ENCODE peak calls at places on chromosomes 7 and 10, in eight cellular contexts. One of them, this sample, is unnamed.
A peak's percentile ranks its signal among the peaks of the same experiment; 100 is the strongest.

GRCh38 chr10:127194598-127194997 is 1.8 kb downstream of the INSYN2A start:
- DNase-seq in Karpas-422: no peak
- DNase-seq in left ventricle myocardium inferior: no peak
- DNase-seq in fibroblast of lung: no peak
- DNase-seq in neuronal stem cell: no peak
- DNase-seq in transverse colon: no peak
- DNase-seq in tibial nerve: no peak
- DNase-seq in upper lobe of left lung: no peak
- DNase-seq in this sample: no peak

GRCh38 chr7:19378340-19378704 is 233.1 kb upstream of the FERD3L start:
- DNase-seq in Karpas-422: no peak
- DNase-seq in left ventricle myocardium inferior: no peak
- DNase-seq in fibroblast of lung: no peak
- DNase-seq in neuronal stem cell: no peak
- DNase-seq in transverse colon: no peak
- DNase-seq in tibial nerve: no peak
- DNase-seq in upper lobe of left lung: no peak
- DNase-seq in this sample: no peak

GRCh38 chr7:73980206-73980605 is 47.8 kb upstream of the ELN start:
- DNase-seq in Karpas-422: no peak
- DNase-seq in left ventricle myocardium inferior: no peak
- DNase-seq in fibroblast of lung: no peak
- DNase-seq in neuronal stem cell: no peak
- DNase-seq in transverse colon: peak; percentile 5
- DNase-seq in tibial nerve: no peak
- DNase-seq in upper lobe of left lung: no peak
- DNase-seq in this sample: no peak

GRCh38 chr10:11142809-11143208 is 125.1 kb downstream of the CELF2 start:
- DNase-seq in Karpas-422: no peak
- DNase-seq in left ventricle myocardium inferior: no peak
- DNase-seq in fibroblast of lung: no peak
- DNase-seq in neuronal stem cell: no peak
- DNase-seq in transverse colon: no peak
- DNase-seq in tibial nerve: no peak
- DNase-seq in upper lobe of left lung: no peak
- DNase-seq in this sample: no peak

GRCh38 chr7:143223784-143224183 is 1.9 kb downstream of the TAS2R40 start:
- DNase-seq in Karpas-422: no peak
- DNase-seq in left ventricle myocardium inferior: no peak
- DNase-seq in fibroblast of lung: no peak
- DNase-seq in neuronal stem cell: no peak
- DNase-seq in transverse colon: no peak
- DNase-seq in tibial nerve: no peak
- DNase-seq in upper lobe of left lung: no peak
- DNase-seq in this sample: no peak

GRCh38 chr7:113094517-113095249 is 8.1 kb upstream of the GPR85 start:
- DNase-seq in Karpas-422: no peak
- DNase-seq in left ventricle myocardium inferior: no peak
- DNase-seq in fibroblast of lung: no peak
- DNase-seq in neuronal stem cell: no peak
- DNase-seq in transverse colon: no peak
- DNase-seq in tibial nerve: no peak
- DNase-seq in upper lobe of left lung: no peak
- DNase-seq in this sample: no peak

GRCh38 chr7:72492446-72492845 is 80.3 kb upstream of the CALN1 start:
- DNase-seq in Karpas-422: no peak
- DNase-seq in left ventricle myocardium inferior: peak; percentile 81
- DNase-seq in fibroblast of lung: no peak
- DNase-seq in neuronal stem cell: no peak
- DNase-seq in transverse colon: no peak
- DNase-seq in tibial nerve: no peak
- DNase-seq in upper lobe of left lung: no peak
- DNase-seq in this sample: no peak

GRCh38 chr7:2897023-2897422 is 52.9 kb upstream of the GNA12 start:
- DNase-seq in Karpas-422: no peak
- DNase-seq in left ventricle myocardium inferior: no peak
- DNase-seq in fibroblast of lung: no peak
- DNase-seq in neuronal stem cell: no peak
- DNase-seq in transverse colon: no peak
- DNase-seq in tibial nerve: no peak
- DNase-seq in upper lobe of left lung: no peak
- DNase-seq in this sample: no peak

GRCh38 chr10:97454330-97455036 is 8.5 kb downstream of the ZDHHC16 start:
- DNase-seq in Karpas-422: no peak
- DNase-seq in left ventricle myocardium inferior: no peak
- DNase-seq in fibroblast of lung: peak; percentile 44
- DNase-seq in neuronal stem cell: no peak
- DNase-seq in transverse colon: no peak
- DNase-seq in tibial nerve: no peak
- DNase-seq in upper lobe of left lung: peak; percentile 60
- DNase-seq in this sample: no peak

GRCh38 chr7:99365318-99366141 is 9.0 kb upstream of the ARPC1B start:
- DNase-seq in Karpas-422: peak; percentile 71
- DNase-seq in left ventricle myocardium inferior: no peak
- DNase-seq in fibroblast of lung: no peak
- DNase-seq in neuronal stem cell: no peak
- DNase-seq in transverse colon: peak; percentile 80
- DNase-seq in tibial nerve: no peak
- DNase-seq in upper lobe of left lung: peak; percentile 72
- DNase-seq in this sample: no peak

GRCh38 chr7:126485791-126486190 is 767.0 kb downstream of the GRM8 start:
- DNase-seq in Karpas-422: no peak
- DNase-seq in left ventricle myocardium inferior: no peak
- DNase-seq in fibroblast of lung: no peak
- DNase-seq in neuronal stem cell: no peak
- DNase-seq in transverse colon: no peak
- DNase-seq in tibial nerve: no peak
- DNase-seq in upper lobe of left lung: no peak
- DNase-seq in this sample: no peak

GRCh38 chr7:79211724-79212123 is 241.7 kb downstream of the MAGI2 start:
- DNase-seq in Karpas-422: no peak
- DNase-seq in left ventricle myocardium inferior: no peak
- DNase-seq in fibroblast of lung: no peak
- DNase-seq in neuronal stem cell: no peak
- DNase-seq in transverse colon: no peak
- DNase-seq in tibial nerve: no peak
- DNase-seq in upper lobe of left lung: no peak
- DNase-seq in this sample: no peak

GRCh38 chr10:46017733-46018132 is 12.7 kb downstream of the NCOA4 start:
- DNase-seq in Karpas-422: no peak
- DNase-seq in left ventricle myocardium inferior: no peak
- DNase-seq in fibroblast of lung: no peak
- DNase-seq in neuronal stem cell: no peak
- DNase-seq in transverse colon: no peak
- DNase-seq in tibial nerve: no peak
- DNase-seq in upper lobe of left lung: no peak
- DNase-seq in this sample: no peak
- H3K4me1 ChIP-seq in Karpas-422: peaks cover 37% of the 10 kb centered on the region
- H3K4me1 ChIP-seq in left ventricle myocardium inferior: peaks cover 83% of the 10 kb centered on the region
- H3K4me1 ChIP-seq in fibroblast of lung: peaks cover 16% of the 10 kb centered on the region
- H3K4me1 ChIP-seq in neuronal stem cell: no peaks in the 10 kb centered on the region
- H3K4me1 ChIP-seq in transverse colon: peaks cover 58% of the 10 kb centered on the region
- H3K4me1 ChIP-seq in tibial nerve: no peaks in the 10 kb centered on the region
- H3K4me1 ChIP-seq in upper lobe of left lung: peaks cover 49% of the 10 kb centered on the region
- H3K4me1 ChIP-seq in this sample: no peaks in the 10 kb centered on the region

DNA sequence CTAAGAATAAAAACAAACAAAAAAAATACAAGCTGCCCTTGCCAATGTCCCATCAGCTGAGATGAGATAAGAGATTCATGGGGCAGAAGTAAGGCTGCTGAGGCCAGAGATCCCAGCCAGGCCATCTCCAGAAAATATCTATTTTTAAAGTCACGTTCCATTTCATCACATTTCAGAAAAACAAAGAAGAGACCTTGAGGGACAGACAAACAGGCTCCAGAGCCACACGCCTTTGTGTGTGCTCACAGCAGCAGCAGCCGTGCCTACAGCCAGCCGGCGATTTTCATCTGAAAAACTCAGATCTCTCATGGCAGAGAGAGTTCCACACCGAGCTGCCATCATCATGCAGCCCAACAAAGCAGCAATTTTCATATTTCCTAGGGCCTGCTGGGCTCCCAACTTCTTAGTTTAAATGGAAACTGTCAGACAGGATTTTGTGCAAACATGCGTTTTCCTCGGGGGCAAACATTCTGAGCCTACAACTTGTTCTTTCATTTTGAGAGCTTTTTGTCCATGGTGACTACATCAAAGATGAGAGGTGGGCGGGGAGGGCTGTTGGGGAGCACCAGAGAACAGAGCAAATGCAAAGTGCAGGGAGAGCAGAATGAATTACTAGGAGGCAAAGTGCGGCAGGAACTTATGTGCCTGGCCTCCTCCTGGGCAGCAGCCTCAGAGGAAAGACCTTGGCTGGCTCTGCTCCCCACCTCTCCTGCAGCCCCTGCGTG is 38.8 kb downstream of the DLG5 start:
- DNase-seq in Karpas-422: no peak
- DNase-seq in left ventricle myocardium inferior: no peak
- DNase-seq in fibroblast of lung: peak; percentile 25
- DNase-seq in neuronal stem cell: no peak
- DNase-seq in transverse colon: no peak
- DNase-seq in tibial nerve: no peak
- DNase-seq in upper lobe of left lung: no peak
- DNase-seq in this sample: no peak
- H3K4me3 ChIP-seq in Karpas-422: no peak overlapping the region
- H3K4me3 ChIP-seq in left ventricle myocardium inferior: peak overlapping the region; percentile 35
- H3K4me3 ChIP-seq in fibroblast of lung: peak overlapping the region; percentile 22
- H3K4me3 ChIP-seq in neuronal stem cell: peak overlapping the region; percentile 34
- H3K4me3 ChIP-seq in transverse colon: no peak overlapping the region
- H3K4me3 ChIP-seq in tibial nerve: peak overlapping the region; percentile 18
- H3K4me3 ChIP-seq in upper lobe of left lung: peak overlapping the region; percentile 15
- H3K4me3 ChIP-seq in this sample: no peak overlapping the region

GRCh38 chr7:158313931-158314330 is 273.7 kb downstream of the PTPRN2 start:
- DNase-seq in Karpas-422: no peak
- DNase-seq in left ventricle myocardium inferior: no peak
- DNase-seq in fibroblast of lung: no peak
- DNase-seq in neuronal stem cell: no peak
- DNase-seq in transverse colon: no peak
- DNase-seq in tibial nerve: no peak
- DNase-seq in upper lobe of left lung: no peak
- DNase-seq in this sample: no peak
- H3K9me3 ChIP-seq in Karpas-422: no peaks in the 10 kb centered on the region
- H3K9me3 ChIP-seq in left ventricle myocardium inferior: peaks cover 4% of the 10 kb centered on the region
- H3K9me3 ChIP-seq in fibroblast of lung: peaks cover 2% of the 10 kb centered on the region
- H3K9me3 ChIP-seq in neuronal stem cell: peaks cover 3% of the 10 kb centered on the region
- H3K9me3 ChIP-seq in transverse colon: no peaks in the 10 kb centered on the region
- H3K9me3 ChIP-seq in tibial nerve: no peaks in the 10 kb centered on the region
- H3K9me3 ChIP-seq in upper lobe of left lung: no peaks in the 10 kb centered on the region
- H3K9me3 ChIP-seq in this sample: peaks cover 29% of the 10 kb centered on the region

GRCh38 chr10:122546242-122546641 is 14.3 kb upstream of the DMBT1 start:
- DNase-seq in Karpas-422: no peak
- DNase-seq in left ventricle myocardium inferior: no peak
- DNase-seq in fibroblast of lung: no peak
- DNase-seq in neuronal stem cell: no peak
- DNase-seq in transverse colon: no peak
- DNase-seq in tibial nerve: no peak
- DNase-seq in upper lobe of left lung: no peak
- DNase-seq in this sample: no peak
- H3K4me1 ChIP-seq in Karpas-422: peaks cover 12% of the 10 kb centered on the region
- H3K4me1 ChIP-seq in left ventricle myocardium inferior: peaks cover 3% of the 10 kb centered on the region
- H3K4me1 ChIP-seq in fibroblast of lung: no peaks in the 10 kb centered on the region
- H3K4me1 ChIP-seq in neuronal stem cell: no peaks in the 10 kb centered on the region
- H3K4me1 ChIP-seq in transverse colon: peaks cover 59% of the 10 kb centered on the region
- H3K4me1 ChIP-seq in tibial nerve: no peaks in the 10 kb centered on the region
- H3K4me1 ChIP-seq in upper lobe of left lung: peaks cover 20% of the 10 kb centered on the region
- H3K4me1 ChIP-seq in this sample: no peaks in the 10 kb centered on the region

GRCh38 chr7:93921190-93921585 is 347 bp upstream of the GNG11 start:
- DNase-seq in Karpas-422: no peak
- DNase-seq in left ventricle myocardium inferior: no peak
- DNase-seq in fibroblast of lung: no peak
- DNase-seq in neuronal stem cell: no peak
- DNase-seq in transverse colon: no peak
- DNase-seq in tibial nerve: no peak
- DNase-seq in upper lobe of left lung: no peak
- DNase-seq in this sample: no peak

GRCh38 chr7:93921607-93922446 is at the start of gene GNG11:
- DNase-seq in Karpas-422: no peak
- DNase-seq in left ventricle myocardium inferior: peak; percentile 90
- DNase-seq in fibroblast of lung: peak; percentile 80
- DNase-seq in neuronal stem cell: peak; percentile 49
- DNase-seq in transverse colon: peak; percentile 46
- DNase-seq in tibial nerve: peak; percentile 52
- DNase-seq in upper lobe of left lung: peak; percentile 46
- DNase-seq in this sample: peak; percentile 5

GRCh38 chr7:93920496-93921189 is 892 bp upstream of the GNG11 start:
- DNase-seq in Karpas-422: no peak
- DNase-seq in left ventricle myocardium inferior: no peak
- DNase-seq in fibroblast of lung: no peak
- DNase-seq in neuronal stem cell: no peak
- DNase-seq in transverse colon: no peak
- DNase-seq in tibial nerve: no peak
- DNase-seq in upper lobe of left lung: no peak
- DNase-seq in this sample: no peak

GRCh38 chr7:93923946-93924345 is 2.4 kb downstream of the GNG11 start:
- DNase-seq in Karpas-422: no peak
- DNase-seq in left ventricle myocardium inferior: no peak
- DNase-seq in fibroblast of lung: peak; percentile 55
- DNase-seq in neuronal stem cell: no peak
- DNase-seq in transverse colon: no peak
- DNase-seq in tibial nerve: no peak
- DNase-seq in upper lobe of left lung: no peak
- DNase-seq in this sample: no peak

DNA sequence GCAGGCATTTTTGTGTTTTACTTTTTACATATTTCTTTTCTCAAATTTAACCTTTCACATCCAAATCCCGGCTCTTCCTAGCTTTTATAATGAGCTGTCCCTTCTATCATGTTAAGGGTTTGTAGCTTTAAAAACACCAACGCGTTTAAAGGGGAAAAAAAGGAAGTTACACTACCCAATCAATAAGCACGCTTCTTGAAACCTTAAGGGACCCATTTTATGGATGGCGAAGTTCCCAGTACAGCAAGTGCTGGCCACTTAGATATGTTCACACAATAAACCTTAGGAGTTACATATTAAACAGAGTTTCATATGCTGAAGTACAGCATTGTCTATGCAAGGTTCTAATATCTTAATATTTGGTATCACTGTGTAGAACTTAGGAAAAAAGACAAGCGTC is 1.8 kb downstream of the GNG11 start:
- DNase-seq in Karpas-422: no peak
- DNase-seq in left ventricle myocardium inferior: no peak
- DNase-seq in fibroblast of lung: no peak
- DNase-seq in neuronal stem cell: no peak
- DNase-seq in transverse colon: no peak
- DNase-seq in tibial nerve: no peak
- DNase-seq in upper lobe of left lung: no peak
- DNase-seq in this sample: no peak
- H3K4me3 ChIP-seq in Karpas-422: no peak overlapping the region
- H3K4me3 ChIP-seq in left ventricle myocardium inferior: peak overlapping the region; percentile 71
- H3K4me3 ChIP-seq in fibroblast of lung: peak overlapping the region; percentile 67
- H3K4me3 ChIP-seq in neuronal stem cell: peak overlapping the region; percentile 79
- H3K4me3 ChIP-seq in transverse colon: peak overlapping the region; percentile 10
- H3K4me3 ChIP-seq in tibial nerve: peak overlapping the region; percentile 75
- H3K4me3 ChIP-seq in upper lobe of left lung: peak overlapping the region; percentile 58
- H3K4me3 ChIP-seq in this sample: no peak overlapping the region

GRCh38 chr7:68250143-68250542 is 1253.5 kb downstream of the TYW1 start:
- DNase-seq in Karpas-422: peak; percentile 39
- DNase-seq in left ventricle myocardium inferior: no peak
- DNase-seq in fibroblast of lung: no peak
- DNase-seq in neuronal stem cell: no peak
- DNase-seq in transverse colon: no peak
- DNase-seq in tibial nerve: no peak
- DNase-seq in upper lobe of left lung: no peak
- DNase-seq in this sample: no peak
- H3K9me3 ChIP-seq in Karpas-422: peaks cover 8% of the 10 kb centered on the region
- H3K9me3 ChIP-seq in left ventricle myocardium inferior: peaks cover 7% of the 10 kb centered on the region
- H3K9me3 ChIP-seq in fibroblast of lung: no peaks in the 10 kb centered on the region
- H3K9me3 ChIP-seq in neuronal stem cell: no peaks in the 10 kb centered on the region
- H3K9me3 ChIP-seq in transverse colon: peaks cover 9% of the 10 kb centered on the region
- H3K9me3 ChIP-seq in tibial nerve: no peaks in the 10 kb centered on the region
- H3K9me3 ChIP-seq in upper lobe of left lung: no peaks in the 10 kb centered on the region
- H3K9me3 ChIP-seq in this sample: peaks cover 26% of the 10 kb centered on the region

GRCh38 chr10:51113007-51113406 is 38.7 kb downstream of the PRKG1 start:
- DNase-seq in Karpas-422: no peak
- DNase-seq in left ventricle myocardium inferior: no peak
- DNase-seq in fibroblast of lung: no peak
- DNase-seq in neuronal stem cell: no peak
- DNase-seq in transverse colon: no peak
- DNase-seq in tibial nerve: no peak
- DNase-seq in upper lobe of left lung: no peak
- DNase-seq in this sample: no peak
- H3K4me1 ChIP-seq in Karpas-422: no peaks in the 10 kb centered on the region
- H3K4me1 ChIP-seq in left ventricle myocardium inferior: peaks cover 43% of the 10 kb centered on the region
- H3K4me1 ChIP-seq in fibroblast of lung: peaks cover 14% of the 10 kb centered on the region
- H3K4me1 ChIP-seq in neuronal stem cell: no peaks in the 10 kb centered on the region
- H3K4me1 ChIP-seq in transverse colon: peaks cover 21% of the 10 kb centered on the region
- H3K4me1 ChIP-seq in tibial nerve: no peaks in the 10 kb centered on the region
- H3K4me1 ChIP-seq in upper lobe of left lung: no peaks in the 10 kb centered on the region
- H3K4me1 ChIP-seq in this sample: no peaks in the 10 kb centered on the region

This sample was measured in iPS DF 6.9.